ENCODE peak calls at places on chromosomes 4 and X, in eight cellular contexts. A, R, E, J, B, C, Y and Q are unnamed samples.

GRCh38 chr4:25969374-25969773 is 55.4 kb downstream of the SMIM20 start:
- DNase-seq in Y (no peak), A (no peak), J (no peak), R (no peak), B (no peak), E (no peak), C (no peak), Q (peak; percentile 49)

GRCh38 chr4:1674682-1675081 is 9.4 kb downstream of the FAM53A start:
- DNase-seq in C (no peak), J (no peak), E (no peak), A (no peak), Y (no peak), B (no peak), R (no peak), Q (no peak)

GRCh38 chr4:114562176-114562904 is 36.3 kb upstream of the UGT8 start:
- DNase-seq in Y (no peak), A (no peak), J (no peak), B (no peak), E (no peak), R (no peak), C (no peak), Q (no peak)

GRCh38 chr4:18127030-18127429 is 105.5 kb upstream of the LCORL start:
- DNase-seq in B (no peak), C (no peak), A (no peak), E (no peak), R (no peak), Y (no peak), J (no peak), Q (no peak)

GRCh38 chr4:168475745-168476144 is 4.5 kb downstream of the DDX60L start:
- DNase-seq in C (no peak), Y (no peak), J (no peak), R (no peak), B (no peak), E (no peak), A (no peak), Q (no peak)

GRCh38 chr4:78370625-78371372 is 180.8 kb upstream of the ANXA3 start:
- DNase-seq in E (no peak), C (no peak), A (no peak), B (no peak), Y (no peak), R (no peak), J (no peak), Q (no peak)

GRCh38 chr4:156977435-156978160 is 6.0 kb upstream of the PDGFC start:
- DNase-seq in C (no peak), E (no peak), R (no peak), J (peak; percentile 26), Y (peak; percentile 96), A (no peak), B (no peak), Q (no peak)

GRCh38 chrX:38112566-38112965 is 106.2 kb downstream of the SYTL5 start:
- DNase-seq in R (no peak), Y (no peak), B (no peak), J (no peak), E (no peak), C (no peak), A (no peak), Q (no peak)

GRCh38 chr4:4356106-4357041 is 30.5 kb upstream of the NSG1 start:
- DNase-seq in Y (no peak), C (no peak), R (no peak), B (no peak), A (no peak), J (peak; percentile 63), E (no peak), Q (peak; percentile 87)

GRCh38 chr4:34791224-34791623 is 1453.1 kb downstream of the ARAP2 start:
- DNase-seq in A (no peak), E (no peak), J (no peak), Y (no peak), C (no peak), B (no peak), R (no peak), Q (no peak)

GRCh38 chr4:144955104-144955503 is 142.9 kb downstream of the ANAPC10 start:
- DNase-seq in E (no peak), A (no peak), C (no peak), Y (no peak), B (no peak), J (no peak), R (no peak), Q (no peak)

GRCh38 chr4:142567620-142568451 is 278.3 kb downstream of the INPP4B start:
- DNase-seq in Y (no peak), A (no peak), B (no peak), E (no peak), C (peak; percentile 11), R (no peak), J (no peak), Q (no peak)

GRCh38 chrX:13085533-13085932 is 41.1 kb upstream of the FAM9C start:
- DNase-seq in B (no peak), E (no peak), R (no peak), Y (no peak), J (no peak), C (no peak), A (no peak), Q (no peak)

GRCh38 chrX:13088155-13088485 is 43.7 kb upstream of the FAM9C start:
- DNase-seq in B (no peak), E (no peak), A (no peak), Y (no peak), J (no peak), R (no peak), C (no peak), Q (no peak)

GRCh38 chrX:13086076-13086475 is 41.7 kb upstream of the FAM9C start:
- DNase-seq in R (no peak), Y (no peak), J (no peak), C (no peak), B (no peak), E (no peak), A (no peak), Q (no peak)

GRCh38 chrX:13084611-13085010 is 40.2 kb upstream of the FAM9C start:
- DNase-seq in Y (no peak), E (no peak), R (no peak), B (no peak), J (no peak), A (no peak), C (no peak), Q (no peak)

DNA sequence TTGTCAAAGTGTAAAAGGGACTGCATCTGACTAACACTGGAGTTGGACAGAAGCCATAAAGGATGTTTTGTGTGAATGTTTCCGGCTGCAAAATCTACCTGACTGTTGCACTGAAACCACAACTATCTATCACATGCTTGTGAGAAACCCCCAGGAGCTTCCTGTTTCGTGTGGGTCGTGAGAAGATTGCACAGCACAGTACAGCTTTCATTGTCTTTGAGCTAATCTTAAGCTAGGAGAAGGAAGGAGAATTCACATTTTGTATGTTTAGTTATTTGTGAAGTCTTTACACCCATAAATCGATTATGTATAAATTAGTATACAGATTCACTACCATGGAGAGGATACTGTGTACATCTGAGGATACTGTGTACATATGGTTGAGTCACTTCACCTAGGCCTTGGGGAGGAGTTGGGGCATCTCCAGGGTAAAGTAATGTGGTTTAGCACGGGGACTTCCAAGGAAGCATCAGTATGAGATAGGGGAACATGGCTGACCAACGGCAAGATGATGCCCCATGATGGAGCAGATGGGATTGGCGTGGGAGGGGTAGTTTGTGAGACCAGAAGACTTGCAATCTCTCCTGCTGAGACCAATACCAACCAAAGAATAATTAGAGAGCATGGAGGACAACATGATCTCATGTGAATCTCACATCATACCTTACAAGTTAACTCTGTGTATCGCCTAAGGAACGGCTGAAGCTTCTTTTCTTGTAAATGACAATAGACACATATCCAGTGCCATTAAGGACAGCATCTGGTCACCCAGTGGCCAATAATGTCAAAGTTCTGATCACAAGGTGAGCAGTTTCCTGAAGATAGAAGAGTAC is 43.1 kb upstream of the FAM9C start:
- DNase-seq in C (no peak), A (no peak), Y (peak; percentile 56), E (no peak), R (no peak), B (no peak), J (no peak), Q (no peak)
- H3K4me1 ChIP-seq in C (no peaks in the 10 kb centered on the region), A (no peaks in the 10 kb centered on the region), Y (peaks cover 13% of the 10 kb centered on the region), E (no peaks in the 10 kb centered on the region), R (no peaks in the 10 kb centered on the region), B (peaks cover 3% of the 10 kb centered on the region), J (peaks cover 2% of the 10 kb centered on the region), Q (no peaks in the 10 kb centered on the region)

DNA sequence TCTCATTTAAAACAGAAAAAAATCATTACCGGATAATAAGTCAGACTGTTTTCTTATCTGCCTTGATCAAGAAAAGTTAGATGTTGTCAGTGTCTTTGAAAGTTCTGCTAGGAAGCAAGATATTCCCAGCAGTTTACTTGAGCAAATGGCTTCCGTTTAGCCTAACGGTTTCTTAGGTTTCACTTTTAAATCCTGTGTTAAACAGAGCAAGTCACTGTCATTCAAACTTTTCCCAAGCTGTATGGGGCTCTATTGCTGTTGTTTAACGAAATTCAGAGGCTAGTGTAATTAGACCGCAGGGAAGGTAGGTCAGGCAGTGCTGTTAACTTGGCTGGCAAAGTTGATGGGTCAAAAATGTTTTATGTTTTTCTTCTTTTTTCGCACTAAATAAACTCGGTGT is 80.3 kb upstream of the NEIL3 start:
- DNase-seq in Y (no peak), R (no peak), E (no peak), J (no peak), B (no peak), A (no peak), C (no peak), Q (no peak)
- H3K4me3 ChIP-seq in Y (peak overlapping the region; percentile 26), R (no peak overlapping the region), E (peak overlapping the region; percentile 39), J (peak overlapping the region; percentile 23), B (peak overlapping the region; percentile 52), A (no peak overlapping the region), C (no peak overlapping the region), Q (no peak overlapping the region)

GRCh38 chrX:44314855-44315254 is 28.6 kb downstream of the EFHC2 start:
- DNase-seq in R (no peak), J (no peak), A (no peak), B (no peak), Y (no peak), C (no peak), E (no peak), Q (no peak)
- H3K4me1 ChIP-seq in R (no peaks in the 10 kb centered on the region), J (peaks cover 1% of the 10 kb centered on the region), A (peaks cover 4% of the 10 kb centered on the region), B (peaks cover 14% of the 10 kb centered on the region), Y (no peaks in the 10 kb centered on the region), C (no peaks in the 10 kb centered on the region), E (no peaks in the 10 kb centered on the region), Q (no peaks in the 10 kb centered on the region)

DNA sequence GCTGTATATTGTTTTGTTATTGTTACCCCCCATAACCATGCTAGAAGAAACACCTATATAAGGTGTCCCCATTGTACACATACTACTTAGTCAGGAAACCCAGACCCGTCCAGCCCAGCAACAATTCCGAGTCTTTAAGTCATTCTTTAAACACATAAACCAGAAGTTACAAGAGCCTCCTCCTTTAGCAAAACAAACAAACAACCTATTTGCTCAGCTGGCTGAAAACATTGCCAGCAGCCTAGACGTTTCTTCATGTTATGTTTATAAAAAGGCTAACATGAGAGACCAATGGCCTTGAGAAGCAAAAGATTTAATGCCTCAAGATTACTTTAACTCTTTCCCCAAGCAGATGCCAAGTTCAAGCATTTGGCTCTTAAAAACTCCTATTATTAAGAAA is 1.4 kb downstream of the ACOX3 start:
- DNase-seq in C (no peak), E (no peak), Y (no peak), R (no peak), A (no peak), B (no peak), J (no peak), Q (peak; percentile 60)
- H3K4me3 ChIP-seq in C (no peak overlapping the region), E (no peak overlapping the region), Y (no peak overlapping the region), R (no peak overlapping the region), A (peak overlapping the region; percentile 99), B (peak overlapping the region; percentile 100), J (no peak overlapping the region), Q (peak overlapping the region; percentile 96)